ENCODE peak calls at places on chromosome 21, in five cellular contexts. I, O, B, L and T are unnamed samples.

GRCh38 chr21:46634427-46634826 is 1.0 kb upstream of the PRMT2 start:
- DNase-seq in L (no peak), B (no peak), O (no peak), I (no peak), T (no peak)

GRCh38 chr21:45309541-45310381 is 22.1 kb upstream of the POFUT2 start:
- DNase-seq in B (no peak), O (no peak), I (no peak), L (no peak), T (no peak)

GRCh38 chr21:28768753-28769152 is 223.9 kb downstream of the LTN1 start:
- DNase-seq in I (no peak), O (no peak), B (no peak), L (no peak), T (no peak)

GRCh38 chr21:42579456-42580075 is 65.9 kb downstream of the SLC37A1 start:
- DNase-seq in I (no peak), O (peak; percentile 6), L (no peak), B (no peak), T (no peak)

GRCh38 chr21:16993416-16994044 is 519.3 kb upstream of the CXADR start:
- DNase-seq in L (no peak), I (no peak), B (no peak), O (no peak), T (no peak)

GRCh38 chr21:44351535-44352252 is 1.7 kb upstream of the TRPM2 start:
- DNase-seq in L (no peak), B (no peak), I (no peak), O (no peak), T (no peak)

GRCh38 chr21:15365751-15366392 is 301.1 kb upstream of the NRIP1 start:
- DNase-seq in B (peak; percentile 15), O (no peak), L (no peak), I (no peak), T (no peak)

GRCh38 chr21:14213164-14213563 is 2.4 kb upstream of the LIPI start:
- DNase-seq in O (no peak), I (no peak), B (no peak), L (no peak), T (no peak)

GRCh38 chr21:37655601-37656300 is 260.5 kb downstream of the KCNJ6 start:
- DNase-seq in L (no peak), O (no peak), I (no peak), B (peak; percentile 44), T (no peak)

GRCh38 chr21:42654179-42654912 is 925 bp downstream of the PDE9A start:
- DNase-seq in B (peak; percentile 15), O (no peak), I (no peak), L (no peak), T (no peak)

GRCh38 chr21:37427221-37427620 is 60.6 kb downstream of the DYRK1A start:
- DNase-seq in I (no peak), L (no peak), B (peak; percentile 32), O (no peak), T (no peak)

GRCh38 chr21:42538479-42539275 is 25.0 kb downstream of the SLC37A1 start:
- DNase-seq in O (no peak), L (no peak), B (no peak), I (no peak), T (no peak)